ENCODE peak calls at places on chromosomes 2 and 18, in eight cellular contexts. One of them, this sample, is unnamed. For H3K9me3, the result is how much of the 10 kb centered on the place peaks cover.

GRCh38 chr2:237065062-237065360 is 20.7 kb upstream of the COPS8 start:
- DNase-seq in neural progenitor cell: no peak
- DNase-seq in endodermal cell: no peak
- DNase-seq in neuronal stem cell: no peak
- DNase-seq in IMR-90: no peak
- DNase-seq in endothelial cell of umbilical vein: no peak
- DNase-seq in mammary epithelial cell: no peak
- DNase-seq in astrocyte: no peak
- DNase-seq in this sample: no peak

GRCh38 chr2:100952512-100952911 is 49.6 kb upstream of the RPL31 start:
- DNase-seq in endothelial cell of umbilical vein: no peak
- DNase-seq in neuronal stem cell: no peak
- DNase-seq in endodermal cell: no peak
- DNase-seq in IMR-90: no peak
- DNase-seq in astrocyte: no peak
- DNase-seq in neural progenitor cell: no peak
- DNase-seq in mammary epithelial cell: no peak
- DNase-seq in this sample: no peak

GRCh38 chr2:152525277-152525838 is 190.4 kb downstream of the FMNL2 start:
- DNase-seq in endodermal cell: no peak
- DNase-seq in IMR-90: peak
- DNase-seq in endothelial cell of umbilical vein: peak
- DNase-seq in mammary epithelial cell: peak
- DNase-seq in neuronal stem cell: no peak
- DNase-seq in neural progenitor cell: no peak
- DNase-seq in astrocyte: peak
- DNase-seq in this sample: peak

GRCh38 chr18:5894613-5895299 is 566 bp downstream of the TMEM200C start:
- DNase-seq in endodermal cell: peak
- DNase-seq in mammary epithelial cell: no peak
- DNase-seq in neural progenitor cell: peak
- DNase-seq in neuronal stem cell: peak
- DNase-seq in astrocyte: peak
- DNase-seq in endothelial cell of umbilical vein: no peak
- DNase-seq in IMR-90: peak
- DNase-seq in this sample: peak

GRCh38 chr2:19879115-19879514 is 22.7 kb downstream of the TTC32 start:
- DNase-seq in neural progenitor cell: no peak
- DNase-seq in IMR-90: no peak
- DNase-seq in endodermal cell: peak
- DNase-seq in neuronal stem cell: no peak
- DNase-seq in endothelial cell of umbilical vein: no peak
- DNase-seq in mammary epithelial cell: no peak
- DNase-seq in astrocyte: no peak
- DNase-seq in this sample: no peak

GRCh38 chr2:75609937-75610508 is 36.6 kb upstream of the MRPL19 start:
- DNase-seq in endothelial cell of umbilical vein: no peak
- DNase-seq in neuronal stem cell: no peak
- DNase-seq in IMR-90: peak
- DNase-seq in astrocyte: peak
- DNase-seq in neural progenitor cell: no peak
- DNase-seq in mammary epithelial cell: no peak
- DNase-seq in endodermal cell: no peak
- DNase-seq in this sample: no peak

GRCh38 chr2:74418312-74418711 is 3.1 kb downstream of the C2orf81 start:
- DNase-seq in neural progenitor cell: no peak
- DNase-seq in mammary epithelial cell: no peak
- DNase-seq in endodermal cell: no peak
- DNase-seq in astrocyte: no peak
- DNase-seq in IMR-90: no peak
- DNase-seq in neuronal stem cell: no peak
- DNase-seq in endothelial cell of umbilical vein: no peak
- DNase-seq in this sample: no peak

GRCh38 chr2:38129410-38129809 is 53.5 kb upstream of the CYP1B1 start:
- DNase-seq in IMR-90: no peak
- DNase-seq in neuronal stem cell: no peak
- DNase-seq in neural progenitor cell: no peak
- DNase-seq in astrocyte: no peak
- DNase-seq in mammary epithelial cell: no peak
- DNase-seq in endodermal cell: no peak
- DNase-seq in endothelial cell of umbilical vein: no peak
- DNase-seq in this sample: no peak

GRCh38 chr2:20614201-20615045 is 36.5 kb downstream of the HS1BP3 start:
- DNase-seq in endothelial cell of umbilical vein: no peak
- DNase-seq in neural progenitor cell: peak
- DNase-seq in endodermal cell: peak
- DNase-seq in neuronal stem cell: peak
- DNase-seq in mammary epithelial cell: no peak
- DNase-seq in astrocyte: peak
- DNase-seq in IMR-90: no peak
- DNase-seq in this sample: no peak

GRCh38 chr2:54750040-54750439 is 26.6 kb downstream of the EML6 start:
- DNase-seq in astrocyte: peak
- DNase-seq in mammary epithelial cell: no peak
- DNase-seq in IMR-90: peak
- DNase-seq in neuronal stem cell: no peak
- DNase-seq in endodermal cell: no peak
- DNase-seq in endothelial cell of umbilical vein: no peak
- DNase-seq in neural progenitor cell: no peak
- DNase-seq in this sample: no peak

GRCh38 chr18:21593540-21594257 is 6.8 kb downstream of the ESCO1 start:
- DNase-seq in endodermal cell: no peak
- DNase-seq in astrocyte: no peak
- DNase-seq in IMR-90: no peak
- DNase-seq in neuronal stem cell: no peak
- DNase-seq in mammary epithelial cell: no peak
- DNase-seq in neural progenitor cell: no peak
- DNase-seq in endothelial cell of umbilical vein: no peak
- DNase-seq in this sample: no peak

GRCh38 chr18:32956591-32957310 is 183.9 kb upstream of the KLHL14 start:
- DNase-seq in neural progenitor cell: peak
- DNase-seq in mammary epithelial cell: peak
- DNase-seq in endodermal cell: no peak
- DNase-seq in endothelial cell of umbilical vein: peak
- DNase-seq in IMR-90: peak
- DNase-seq in neuronal stem cell: no peak
- DNase-seq in astrocyte: peak
- DNase-seq in this sample: peak

GRCh38 chr2:11112870-11113428 is 42.3 kb upstream of the SLC66A3 start:
- DNase-seq in neuronal stem cell: no peak
- DNase-seq in astrocyte: no peak
- DNase-seq in endodermal cell: no peak
- DNase-seq in mammary epithelial cell: no peak
- DNase-seq in neural progenitor cell: no peak
- DNase-seq in endothelial cell of umbilical vein: no peak
- DNase-seq in IMR-90: no peak
- DNase-seq in this sample: no peak

GRCh38 chr2:120921457-120921856 is 185.8 kb downstream of the GLI2 start:
- DNase-seq in neural progenitor cell: no peak
- DNase-seq in IMR-90: no peak
- DNase-seq in endothelial cell of umbilical vein: no peak
- DNase-seq in neuronal stem cell: no peak
- DNase-seq in endodermal cell: no peak
- DNase-seq in mammary epithelial cell: no peak
- DNase-seq in astrocyte: no peak
- DNase-seq in this sample: no peak

GRCh38 chr2:69589973-69590652 is 53.4 kb downstream of the AAK1 start:
- DNase-seq in endodermal cell: no peak
- DNase-seq in endothelial cell of umbilical vein: no peak
- DNase-seq in IMR-90: peak
- DNase-seq in neural progenitor cell: peak
- DNase-seq in astrocyte: peak
- DNase-seq in neuronal stem cell: peak
- DNase-seq in mammary epithelial cell: peak
- DNase-seq in this sample: no peak

GRCh38 chr2:109129356-109129920 is 433 bp downstream of the SH3RF3 start:
- DNase-seq in mammary epithelial cell: peak
- DNase-seq in astrocyte: peak
- DNase-seq in IMR-90: no peak
- DNase-seq in neuronal stem cell: peak
- DNase-seq in endothelial cell of umbilical vein: peak
- DNase-seq in neural progenitor cell: peak
- DNase-seq in endodermal cell: peak
- DNase-seq in this sample: peak

DNA sequence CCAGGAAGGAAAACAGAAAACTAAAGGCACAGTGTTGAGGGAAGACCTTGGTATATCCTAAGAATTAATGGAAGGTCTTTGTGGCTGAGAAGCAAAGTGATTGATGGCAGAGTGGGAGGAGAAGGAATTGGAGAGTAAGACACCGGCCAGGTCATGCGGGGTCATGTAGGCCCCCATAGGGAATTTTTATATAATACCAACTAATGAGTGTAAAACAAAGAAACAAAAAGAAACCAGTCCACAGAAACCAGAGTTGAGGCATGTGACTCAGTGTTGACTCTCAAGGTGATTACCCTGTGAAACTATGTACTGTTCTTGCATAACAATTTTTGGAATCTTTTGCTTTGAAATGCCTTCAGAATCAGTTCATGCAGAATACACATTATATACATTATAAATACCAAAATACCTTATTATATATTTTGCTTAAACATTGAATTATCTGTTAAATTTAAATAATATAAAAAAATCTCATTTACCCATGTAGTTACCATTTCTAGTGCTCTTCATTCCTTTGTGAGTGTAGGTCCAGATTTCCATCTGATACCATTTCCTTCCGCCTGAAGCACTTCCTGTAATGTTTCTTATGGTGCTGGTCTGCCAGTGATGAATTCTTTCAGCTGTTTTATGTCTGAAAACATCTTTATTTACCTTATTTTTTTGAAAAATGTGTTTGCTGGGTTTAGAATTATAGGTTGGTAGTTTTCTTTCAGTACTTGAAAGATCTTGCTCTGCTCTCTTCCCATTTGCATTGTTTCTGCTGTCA is 8.6 kb downstream of the CLIP4 start:
- DNase-seq in mammary epithelial cell: peak
- DNase-seq in endothelial cell of umbilical vein: peak
- DNase-seq in IMR-90: peak
- DNase-seq in astrocyte: peak
- DNase-seq in endodermal cell: no peak
- DNase-seq in neuronal stem cell: no peak
- DNase-seq in neural progenitor cell: no peak
- DNase-seq in this sample: peak
- H3K9ac ChIP-seq in mammary epithelial cell: peak
- H3K9ac ChIP-seq in endothelial cell of umbilical vein: peak
- H3K9ac ChIP-seq in IMR-90: no peak
- H3K9ac ChIP-seq in astrocyte: peak
- H3K9ac ChIP-seq in endodermal cell: no peak
- H3K9ac ChIP-seq in neuronal stem cell: no peak
- H3K9ac ChIP-seq in neural progenitor cell: no peak
- H3K9ac ChIP-seq in this sample: no peak

GRCh38 chr18:79737426-79737825 is 57.8 kb downstream of the CTDP1 start:
- DNase-seq in IMR-90: no peak
- DNase-seq in astrocyte: no peak
- DNase-seq in endothelial cell of umbilical vein: no peak
- DNase-seq in neural progenitor cell: no peak
- DNase-seq in neuronal stem cell: no peak
- DNase-seq in mammary epithelial cell: no peak
- DNase-seq in endodermal cell: no peak
- DNase-seq in this sample: no peak

GRCh38 chr18:79735071-79735980 is 55.7 kb downstream of the CTDP1 start:
- DNase-seq in neuronal stem cell: no peak
- DNase-seq in IMR-90: no peak
- DNase-seq in endodermal cell: no peak
- DNase-seq in mammary epithelial cell: no peak
- DNase-seq in astrocyte: no peak
- DNase-seq in neural progenitor cell: no peak
- DNase-seq in endothelial cell of umbilical vein: no peak
- DNase-seq in this sample: no peak

GRCh38 chr18:79738041-79738461 is 58.4 kb downstream of the CTDP1 start:
- DNase-seq in astrocyte: no peak
- DNase-seq in neuronal stem cell: no peak
- DNase-seq in IMR-90: no peak
- DNase-seq in endothelial cell of umbilical vein: no peak
- DNase-seq in mammary epithelial cell: no peak
- DNase-seq in neural progenitor cell: no peak
- DNase-seq in endodermal cell: no peak
- DNase-seq in this sample: no peak

GRCh38 chr18:79736846-79737245 is 57.2 kb downstream of the CTDP1 start:
- DNase-seq in endodermal cell: no peak
- DNase-seq in mammary epithelial cell: no peak
- DNase-seq in IMR-90: no peak
- DNase-seq in endothelial cell of umbilical vein: no peak
- DNase-seq in neuronal stem cell: no peak
- DNase-seq in astrocyte: no peak
- DNase-seq in neural progenitor cell: no peak
- DNase-seq in this sample: no peak

DNA sequence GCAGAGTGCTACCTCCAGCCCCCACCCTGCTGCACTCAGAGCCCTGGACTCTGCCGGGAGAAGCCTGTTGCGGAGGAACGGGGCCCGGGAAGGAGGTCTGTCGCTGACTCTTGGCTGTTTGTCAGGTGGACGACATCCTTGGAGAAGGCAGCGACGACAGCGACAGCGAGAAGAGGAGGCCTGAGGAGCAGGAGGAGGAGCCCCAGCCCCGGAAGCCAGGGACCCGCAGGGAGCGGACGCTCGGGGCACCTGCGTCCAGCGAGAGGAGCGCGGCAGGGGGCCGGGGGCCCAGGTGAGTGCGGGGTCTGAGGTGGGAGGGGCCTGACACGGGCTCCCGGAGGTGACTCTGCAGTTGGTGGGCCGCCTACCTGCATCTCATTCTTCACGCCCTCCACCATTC is 56.6 kb downstream of the CTDP1 start:
- DNase-seq in astrocyte: no peak
- DNase-seq in mammary epithelial cell: no peak
- DNase-seq in IMR-90: no peak
- DNase-seq in neuronal stem cell: no peak
- DNase-seq in endodermal cell: no peak
- DNase-seq in neural progenitor cell: no peak
- DNase-seq in endothelial cell of umbilical vein: no peak
- DNase-seq in this sample: no peak
- H3K9me3 ChIP-seq in astrocyte: under half
- H3K9me3 ChIP-seq in mammary epithelial cell: under half
- H3K9me3 ChIP-seq in IMR-90: under half
- H3K9me3 ChIP-seq in neuronal stem cell: under half
- H3K9me3 ChIP-seq in endodermal cell: under half
- H3K9me3 ChIP-seq in neural progenitor cell: under half
- H3K9me3 ChIP-seq in endothelial cell of umbilical vein: under half
- H3K9me3 ChIP-seq in this sample: half or more

GRCh38 chr2:24402242-24403092 is 42.1 kb upstream of the ITSN2 start:
- DNase-seq in IMR-90: no peak
- DNase-seq in endodermal cell: no peak
- DNase-seq in mammary epithelial cell: no peak
- DNase-seq in astrocyte: no peak
- DNase-seq in endothelial cell of umbilical vein: no peak
- DNase-seq in neuronal stem cell: no peak
- DNase-seq in neural progenitor cell: no peak
- DNase-seq in this sample: no peak
- H3K4me3 ChIP-seq in IMR-90: peak
- H3K4me3 ChIP-seq in endodermal cell: no peak
- H3K4me3 ChIP-seq in mammary epithelial cell: no peak
- H3K4me3 ChIP-seq in astrocyte: peak
- H3K4me3 ChIP-seq in endothelial cell of umbilical vein: no peak
- H3K4me3 ChIP-seq in neuronal stem cell: no peak
- H3K4me3 ChIP-seq in neural progenitor cell: no peak
- H3K4me3 ChIP-seq in this sample: peak

DNA sequence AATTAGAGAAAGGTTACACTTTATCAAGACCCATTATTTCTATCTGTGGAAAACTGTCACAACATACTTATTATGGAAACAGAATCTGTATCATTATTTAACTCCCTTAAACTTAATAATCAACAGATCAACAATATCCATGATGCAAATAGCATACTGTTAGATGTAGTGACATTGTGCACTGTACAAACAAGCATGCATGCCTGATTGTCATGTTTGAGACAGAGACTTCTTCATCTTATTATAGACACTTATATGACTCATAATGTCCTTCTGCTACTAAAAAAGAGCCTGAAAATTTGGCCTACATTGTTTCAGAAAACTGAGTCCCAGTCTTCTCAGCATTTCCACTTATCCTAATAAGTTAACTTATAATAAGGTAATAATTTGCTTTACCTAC is 304.0 kb downstream of the NRXN1 start:
- DNase-seq in neuronal stem cell: no peak
- DNase-seq in endodermal cell: no peak
- DNase-seq in neural progenitor cell: no peak
- DNase-seq in IMR-90: no peak
- DNase-seq in astrocyte: no peak
- DNase-seq in endothelial cell of umbilical vein: no peak
- DNase-seq in mammary epithelial cell: no peak
- DNase-seq in this sample: no peak
- H3K9ac ChIP-seq in neuronal stem cell: no peak
- H3K9ac ChIP-seq in endodermal cell: no peak
- H3K9ac ChIP-seq in neural progenitor cell: no peak
- H3K9ac ChIP-seq in IMR-90: no peak
- H3K9ac ChIP-seq in astrocyte: no peak
- H3K9ac ChIP-seq in endothelial cell of umbilical vein: no peak
- H3K9ac ChIP-seq in mammary epithelial cell: no peak
- H3K9ac ChIP-seq in this sample: no peak

This sample was measured in adipocyte.